ENCODE peak calls at places on chromosomes 7 and 10, in five cellular contexts. U is NCI-H2029, C is GM04504, R is islet precursor cell, G is left ventricle myocardium superior. V is an unnamed sample.
A peak's percentile ranks its signal among the peaks of the same experiment; 100 is the strongest.

GRCh38 chr7:141641876-141642275 is 60.1 kb downstream of the DENND11 start:
- DNase-seq in U (no peak), C (no peak), R (no peak), G (no peak), V (no peak)

GRCh38 chr7:148866362-148866761 is 17.7 kb downstream of the EZH2 start:
- DNase-seq in U (no peak), C (no peak), R (no peak), G (no peak), V (no peak)

GRCh38 chr10:102115775-102116174 is 4.4 kb downstream of the LDB1 start:
- DNase-seq in U (no peak), C (no peak), R (no peak), G (no peak), V (no peak)

GRCh38 chr10:117545141-117546019 is 2.8 kb downstream of the EMX2 start:
- DNase-seq in U (no peak), C (no peak), R (peak; percentile 69), G (no peak), V (peak; percentile 87)

GRCh38 chr10:13930123-13930522 is 343.4 kb downstream of the PRPF18 start:
- DNase-seq in U (no peak), C (no peak), R (peak; percentile 93), G (no peak), V (no peak)

GRCh38 chr10:120022357-120022756 is 129.8 kb downstream of the SEC23IP start:
- DNase-seq in U (no peak), C (no peak), R (no peak), G (no peak), V (no peak)

GRCh38 chr7:121286742-121287699 is 41.8 kb upstream of the WNT16 start:
- DNase-seq in U (no peak), C (no peak), R (no peak), G (no peak), V (no peak)

GRCh38 chr7:105719919-105720318 is 138.6 kb upstream of the EFCAB10 start:
- DNase-seq in U (no peak), C (no peak), R (no peak), G (no peak), V (no peak)

GRCh38 chr7:106982415-106982814 is 62.1 kb upstream of the PRKAR2B start:
- DNase-seq in U (no peak), C (no peak), R (no peak), G (no peak), V (no peak)

GRCh38 chr10:92867235-92867634 is 18.9 kb downstream of the EXOC6 start:
- DNase-seq in U (no peak), C (no peak), R (no peak), G (no peak), V (no peak)

GRCh38 chr10:103637855-103638561 is 144.5 kb downstream of the NEURL1 start:
- DNase-seq in U (no peak), C (no peak), R (no peak), G (peak; percentile 90), V (no peak)

GRCh38 chr7:73482746-73483145 is 39.3 kb downstream of the BAZ1B start:
- DNase-seq in U (no peak), C (no peak), R (no peak), G (no peak), V (no peak)

V was measured in mesenteric fat pad.